ENCODE peak calls at places on chromosomes 4 and X, in ten cellular contexts. A is stimulated activated CD4-positive, alpha-beta T cell treated with anti-CD3 and anti-CD28 coated beads, TNF-alpha, amount 100 ng/mL, for 48 hours; B is ELF-1; I is SW 1271; U is choroid plexus epithelial cell; D is hippocampal formation; Z is stimulated activated CD8-positive, alpha-beta memory T cell treated with anti-CD3 and anti-CD28 coated beads, Interleukin-4, amount 100 ng/mL, for 24 hours; X is stimulated activated naive CD8-positive, alpha-beta T cell treated with anti-CD3 and anti-CD28 coated beads, Interleukin-15, Interleukin-2, amounts not matched to agents 100 U/mL and 50 U/mL, for 24 hours; P is ovary; O is activated naive CD8-positive, alpha-beta T cell treated with anti-CD3 and anti-CD28 coated beads, Interleukin-2, amount 10 ng/mL, durations not matched to agents 7 days and 5 days. J is an unnamed sample.

GRCh38 chr4:121353213-121353612 is 27.6 kb downstream of the QRFPR start:
- DNase-seq in Z (no peak), X (no peak), D (no peak), P (no peak), O (no peak), U (peak; percentile 20), B (no peak), A (no peak), I (no peak), J (no peak)

GRCh38 chr4:152572417-152573086 is 36.7 kb upstream of the FBXW7 start:
- DNase-seq in X (no peak), D (no peak), I (no peak), Z (no peak), O (no peak), P (no peak), B (no peak), A (no peak), U (peak; percentile 77), J (no peak)

GRCh38 chr4:4987656-4988055 is 31.6 kb downstream of the CYTL1 start:
- DNase-seq in D (no peak), B (no peak), U (no peak), O (no peak), P (no peak), I (no peak), Z (no peak), X (no peak), A (no peak), J (no peak)

GRCh38 chr4:1784789-1785591 is 8.1 kb upstream of the FGFR3 start:
- DNase-seq in X (no peak), P (no peak), A (no peak), B (peak; percentile 83), U (no peak), D (no peak), O (no peak), I (no peak), Z (no peak), J (no peak)

GRCh38 chr4:165027762-165028402 is 3.9 kb upstream of the TRIM60 start:
- DNase-seq in P (no peak), A (no peak), X (no peak), D (no peak), U (no peak), O (no peak), Z (no peak), B (no peak), I (no peak), J (no peak)

GRCh38 chrX:44914532-44915198 is 41.7 kb downstream of the KDM6A start:
- DNase-seq in D (no peak), X (no peak), B (no peak), P (no peak), I (no peak), A (no peak), O (no peak), U (peak; percentile 72), Z (no peak), J (no peak)

GRCh38 chr4:25020240-25020639 is 10.5 kb downstream of the LGI2 start:
- DNase-seq in I (no peak), A (no peak), D (no peak), B (no peak), Z (no peak), P (no peak), U (peak; percentile 16), X (no peak), O (no peak), J (peak; percentile 47)

GRCh38 chrX:8663325-8663724 is 68.6 kb downstream of the ANOS1 start:
- DNase-seq in O (no peak), B (peak; percentile 51), A (no peak), D (no peak), Z (no peak), P (no peak), X (no peak), I (no peak), U (no peak), J (no peak)

GRCh38 chr4:44150091-44150576 is 298.5 kb downstream of the KCTD8 start:
- DNase-seq in U (peak; percentile 28), O (no peak), I (peak; percentile 34), D (no peak), X (no peak), Z (no peak), A (no peak), B (no peak), P (no peak), J (no peak)

GRCh38 chrX:134580947-134581346 is 77.3 kb downstream of the PLAC1 start:
- DNase-seq in P (no peak), D (no peak), A (no peak), O (no peak), X (no peak), I (no peak), Z (no peak), B (no peak), U (no peak), J (no peak)

GRCh38 chr4:179225594-179225993 is 1783.4 kb upstream of the AGA start:
- DNase-seq in P (no peak), D (no peak), Z (no peak), B (no peak), X (no peak), I (no peak), U (no peak), A (no peak), O (no peak), J (no peak)

GRCh38 chrX:107565005-107565404 is 63.3 kb upstream of the PRPS1 start:
- DNase-seq in D (no peak), X (no peak), P (no peak), I (no peak), B (no peak), U (no peak), A (no peak), O (no peak), Z (no peak), J (no peak)

GRCh38 chr4:70183168-70183939 is 12.2 kb upstream of the ODAM start:
- DNase-seq in U (peak; percentile 89), P (no peak), B (peak; percentile 8), Z (no peak), A (peak; percentile 0), I (no peak), D (no peak), O (no peak), X (peak; percentile 16), J (no peak)

GRCh38 chr4:85717366-85717765 is 242.4 kb downstream of the ARHGAP24 start:
- DNase-seq in P (no peak), O (no peak), X (no peak), B (no peak), A (no peak), U (no peak), I (no peak), D (no peak), Z (no peak), J (no peak)

GRCh38 chr4:2217726-2218125 is 24.2 kb downstream of the HAUS3 start:
- DNase-seq in O (no peak), I (no peak), D (no peak), Z (no peak), P (no peak), B (no peak), A (no peak), X (no peak), U (peak; percentile 22), J (no peak)

GRCh38 chr4:123603165-123603564 is 206.6 kb downstream of the SPRY1 start:
- DNase-seq in Z (no peak), B (no peak), U (peak; percentile 52), O (no peak), P (no peak), A (no peak), D (no peak), X (peak; percentile 21), I (no peak), J (no peak)

GRCh38 chrX:84729809-84730208 is 227.6 kb upstream of the HDX start:
- DNase-seq in U (peak; percentile 45), Z (peak; percentile 1), O (peak; percentile 16), X (no peak), P (no peak), I (no peak), A (no peak), D (peak; percentile 39), B (peak; percentile 93), J (no peak)

GRCh38 chr4:122632396-122633143 is 11.7 kb upstream of the IL21 start:
- DNase-seq in U (no peak), O (no peak), B (no peak), A (no peak), Z (no peak), X (no peak), D (no peak), I (no peak), P (no peak), J (no peak)

GRCh38 chr4:1621526-1621925 is 62.6 kb downstream of the FAM53A start:
- DNase-seq in P (no peak), Z (no peak), U (no peak), B (no peak), X (no peak), I (no peak), D (no peak), A (no peak), O (no peak), J (no peak)

GRCh38 chr4:111919666-111920065 is 225.6 kb upstream of the FAM241A start:
- DNase-seq in O (no peak), P (no peak), D (no peak), B (no peak), U (no peak), Z (no peak), A (no peak), I (no peak), X (no peak), J (no peak)